ENCODE peak calls at places on chromosomes 7 and 10, in five cellular contexts. Z is A549, C is SK-N-SH, N is K562, D is GM12878. Y is an unnamed sample.

GRCh38 chr7:135710417-135711138 is 17.4 kb downstream of the SLC13A4 start:
- DNase-seq in Z (peak), C (peak), N (peak), D (no peak), Y (no peak)

GRCh38 chr10:89250814-89251416 is 660 bp downstream of the LIPA start:
- DNase-seq in Z (peak), C (no peak), N (no peak), D (no peak), Y (no peak)

GRCh38 chr10:3873728-3874461 is 88.9 kb upstream of the KLF6 start:
- DNase-seq in Z (peak), C (peak), N (peak), D (peak), Y (peak)

GRCh38 chr7:8214162-8214897 is 47.6 kb downstream of the ICA1 start:
- DNase-seq in Z (no peak), C (no peak), N (no peak), D (no peak), Y (peak)

GRCh38 chr10:48464121-48464870 is 140.6 kb downstream of the ARHGAP22 start:
- DNase-seq in Z (no peak), C (no peak), N (no peak), D (no peak), Y (no peak)

GRCh38 chr7:1918063-1918645 is 248.1 kb downstream of the ELFN1 start:
- DNase-seq in Z (no peak), C (no peak), N (no peak), D (no peak), Y (no peak)

GRCh38 chr7:130942211-130942964 is 208.4 kb upstream of the KLF14 start:
- DNase-seq in Z (peak), C (no peak), N (peak), D (no peak), Y (peak)

GRCh38 chr10:9140373-9140772 is 1085.9 kb downstream of the GATA3 start:
- DNase-seq in Z (no peak), C (no peak), N (no peak), D (no peak), Y (no peak)

GRCh38 chr10:107546239-107546638 is 381.7 kb upstream of the SORCS1 start:
- DNase-seq in Z (no peak), C (peak), N (no peak), D (no peak), Y (peak)

DNA sequence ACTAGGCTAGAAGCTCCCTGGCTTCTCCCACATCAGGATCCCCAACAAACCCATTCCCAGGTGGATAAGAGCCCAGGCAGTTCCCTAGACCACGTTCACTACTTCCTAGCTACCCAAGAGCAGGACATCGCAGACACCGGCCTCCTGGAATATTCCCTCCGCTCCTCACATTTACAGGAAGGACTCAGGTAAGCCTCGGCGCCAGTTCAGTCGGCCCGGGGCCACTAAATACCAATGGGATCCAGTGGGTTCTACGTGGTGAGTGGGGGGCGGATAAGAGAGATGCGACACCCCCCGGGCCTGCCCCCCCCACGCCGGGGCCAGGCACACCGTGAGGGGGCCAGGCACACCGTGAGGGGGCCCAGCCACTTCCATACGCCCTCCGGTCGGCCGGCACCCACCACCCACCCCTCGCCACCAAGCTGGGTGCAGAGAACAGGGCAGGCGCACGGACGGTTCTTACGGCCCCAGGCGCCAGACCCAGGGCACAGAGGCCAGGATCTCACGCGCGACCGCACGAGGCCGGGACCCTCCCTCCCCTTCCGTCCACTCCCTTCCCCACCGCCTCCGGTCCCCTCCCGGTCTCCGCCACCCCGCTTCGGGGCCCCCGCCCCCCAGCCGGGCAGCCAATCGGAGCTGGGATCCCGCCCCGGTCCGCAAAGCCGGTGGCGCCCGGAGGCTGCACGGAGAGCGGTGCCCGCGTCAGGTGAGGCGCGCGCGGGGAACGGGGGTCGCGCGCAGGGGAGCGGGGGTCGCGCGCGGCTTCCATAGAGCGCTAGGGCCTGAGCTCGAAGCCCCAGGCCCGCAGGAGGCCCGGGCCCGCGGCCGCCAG is at the start of gene BLVRA:
- DNase-seq in Z (peak), C (peak), N (peak), D (no peak), Y (peak)
- TF ChIP-seq RCOR1 in Z (no peak), C (no peak), N (no peak), D (no peak), Y (no peak)

DNA sequence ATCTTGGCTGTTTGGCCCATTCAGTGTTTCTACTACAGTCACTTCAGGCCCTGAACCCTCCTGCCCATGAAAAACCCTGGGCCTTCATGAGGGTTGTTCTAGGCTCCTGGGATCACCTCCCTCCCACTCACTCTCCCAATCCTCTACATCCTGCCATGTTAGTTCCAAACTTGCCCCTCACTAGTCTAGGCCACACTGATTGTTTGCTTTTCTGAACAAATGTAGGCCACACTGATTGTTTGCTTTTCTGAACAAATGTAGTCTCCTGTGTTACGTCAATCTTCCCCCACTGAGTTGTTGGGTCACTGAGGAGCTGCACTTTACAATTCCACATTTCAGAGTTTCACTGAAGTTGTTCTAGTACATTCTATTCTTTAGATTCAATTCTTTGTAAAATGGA is 5.3 kb upstream of the ALDH18A1 start:
- DNase-seq in Z (no peak), C (no peak), N (no peak), D (no peak), Y (no peak)
- TF ChIP-seq RCOR1 in Z (no peak), C (no peak), N (no peak), D (no peak), Y (no peak)

GRCh38 chr7:128876978-128877755 is 14.5 kb downstream of the ATP6V1F start:
- DNase-seq in Z (no peak), C (no peak), N (no peak), D (no peak), Y (no peak)
- TF ChIP-seq RCOR1 in Z (no peak), C (no peak), N (no peak), D (no peak), Y (no peak)

GRCh38 chr7:30553141-30553540 is 41.5 kb upstream of the GARS1 start:
- DNase-seq in Z (no peak), C (no peak), N (no peak), D (no peak), Y (no peak)

GRCh38 chr7:30555525-30555924 is 39.2 kb upstream of the GARS1 start:
- DNase-seq in Z (no peak), C (no peak), N (no peak), D (no peak), Y (no peak)

GRCh38 chr7:30559566-30559965 is 35.1 kb upstream of the GARS1 start:
- DNase-seq in Z (no peak), C (no peak), N (no peak), D (no peak), Y (no peak)

GRCh38 chr7:30561389-30561788 is 33.3 kb upstream of the GARS1 start:
- DNase-seq in Z (no peak), C (no peak), N (no peak), D (no peak), Y (no peak)

DNA sequence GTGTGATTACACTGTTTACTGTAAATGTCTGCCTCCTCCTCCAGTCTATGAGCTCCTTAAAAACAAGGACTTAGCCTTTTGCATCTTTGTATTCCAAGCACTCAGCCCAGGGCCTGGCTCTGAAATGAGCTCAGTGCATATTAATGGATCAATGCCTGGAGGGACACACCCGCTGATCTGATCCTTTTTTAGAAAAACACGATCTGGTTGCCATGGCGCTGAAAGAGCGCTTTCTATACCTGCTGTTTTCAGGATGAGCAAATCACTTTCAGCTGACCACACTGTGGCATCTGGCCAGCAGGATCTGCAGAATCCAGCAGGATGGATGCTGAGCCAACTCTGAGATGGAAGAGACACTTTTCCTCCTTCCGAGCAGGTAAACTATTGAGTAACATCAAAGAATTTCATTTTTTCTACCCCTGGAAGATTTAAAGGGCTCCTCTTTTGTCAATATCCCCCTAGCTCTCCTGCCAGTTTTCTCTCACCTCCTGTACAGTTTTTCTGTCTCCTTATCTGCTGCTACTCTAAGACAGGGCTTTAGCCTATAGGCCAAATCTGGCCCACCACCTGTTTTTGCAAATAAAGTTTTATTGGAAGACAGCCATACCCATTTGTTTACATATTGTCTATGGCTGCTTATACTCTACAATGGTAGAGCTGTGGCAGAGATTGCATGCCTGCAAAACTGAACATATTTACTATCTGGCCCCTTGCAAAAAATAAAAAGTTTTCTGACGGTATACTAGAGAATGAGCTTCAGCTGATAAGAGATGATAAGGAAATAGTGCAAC is 37.6 kb upstream of the GARS1 start:
- DNase-seq in Z (no peak), C (no peak), N (no peak), D (no peak), Y (peak)
- TF ChIP-seq RCOR1 in Z (no peak), C (no peak), N (no peak), D (no peak), Y (no peak)

GRCh38 chr10:98318861-98319260 is 50.9 kb upstream of the LOXL4 start:
- DNase-seq in Z (no peak), C (no peak), N (no peak), D (no peak), Y (no peak)

GRCh38 chr10:98326621-98327027 is 58.6 kb upstream of the LOXL4 start:
- DNase-seq in Z (no peak), C (no peak), N (no peak), D (no peak), Y (no peak)

GRCh38 chr10:98320476-98321202 is 52.6 kb upstream of the LOXL4 start:
- DNase-seq in Z (no peak), C (peak), N (no peak), D (no peak), Y (no peak)

GRCh38 chr10:98321203-98321780 is 53.3 kb upstream of the LOXL4 start:
- DNase-seq in Z (no peak), C (no peak), N (no peak), D (no peak), Y (no peak)

DNA sequence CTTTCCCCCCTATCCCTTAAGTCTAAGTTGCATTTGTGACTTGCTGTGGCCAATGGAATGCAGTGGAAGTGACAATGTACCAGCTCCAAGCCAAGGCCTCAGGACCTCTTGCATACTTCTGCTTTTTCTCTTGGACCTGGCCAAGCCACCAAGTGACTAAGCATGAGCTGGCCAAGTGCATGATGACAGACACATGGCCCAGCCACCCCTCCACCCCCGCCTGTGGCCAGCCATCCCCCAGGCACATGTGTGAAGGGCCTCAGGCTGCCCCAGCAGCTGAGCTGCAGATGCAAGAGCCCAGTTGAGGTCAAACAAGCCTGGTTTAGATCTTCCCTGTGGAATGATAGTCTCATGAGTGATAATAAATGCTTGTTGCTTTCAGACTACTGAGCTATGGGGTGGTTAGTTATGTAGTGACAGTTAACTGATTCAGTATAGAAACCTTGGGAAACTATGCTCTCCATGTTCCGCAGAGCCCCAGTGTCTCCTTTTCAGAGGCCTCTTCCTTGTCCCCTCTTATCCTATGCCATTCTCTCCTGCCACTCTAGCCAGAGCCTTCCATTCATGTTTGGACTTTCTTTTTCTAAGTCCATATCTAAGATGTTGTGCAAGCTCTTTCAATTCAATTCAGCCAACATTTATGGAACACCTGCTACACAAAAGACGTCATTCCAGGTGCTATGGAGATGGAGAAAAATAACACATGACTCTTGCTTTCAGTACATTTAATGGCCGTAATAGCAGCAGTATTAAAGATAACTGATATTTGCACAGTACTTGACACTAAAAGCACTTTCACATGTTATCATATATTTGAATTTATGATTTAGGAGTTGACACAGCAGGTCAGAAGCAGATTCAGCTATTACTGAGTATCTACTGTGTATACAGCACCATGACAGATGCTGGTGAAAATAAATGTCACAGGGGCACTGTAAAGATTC is 55.5 kb upstream of the LOXL4 start:
- DNase-seq in Z (no peak), C (no peak), N (peak), D (no peak), Y (peak)
- TF ChIP-seq RCOR1 in Z (no peak), C (no peak), N (no peak), D (no peak), Y (peak)

DNA sequence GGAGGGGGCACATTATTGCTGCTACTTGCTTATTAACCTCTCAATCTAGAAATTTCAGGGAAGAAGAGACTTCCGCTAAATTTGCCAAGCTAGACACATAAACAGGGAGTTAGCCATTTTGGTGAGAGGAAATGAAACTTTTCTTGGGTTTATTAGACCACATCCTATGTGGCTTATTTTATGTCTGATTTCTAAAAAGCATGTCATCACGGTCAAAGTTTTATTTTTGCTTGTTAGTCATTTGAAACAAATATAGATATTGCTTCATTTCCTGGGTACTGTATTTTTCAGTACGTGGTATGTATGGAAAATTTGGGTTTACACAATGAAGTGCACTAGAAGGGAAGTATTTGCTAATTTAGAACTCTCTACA is 144.1 kb downstream of the TCF7L2 start:
- DNase-seq in Z (no peak), C (no peak), N (no peak), D (peak), Y (peak)
- TF ChIP-seq RCOR1 in Z (no peak), C (no peak), N (no peak), D (no peak), Y (no peak)